ENCODE peak calls at places on chromosomes 6 and 20, in nine cellular contexts. One of them, this sample, is unnamed.

GRCh38 chr20:8481636-8482035 is 349.6 kb downstream of the PLCB1 start:
- DNase-seq in AG10803: peak
- DNase-seq in AML-193: no peak
- DNase-seq in brain microvascular endothelial cell: no peak
- DNase-seq in M059J: no peak
- DNase-seq in HTR-8/SVneo: no peak
- DNase-seq in pancreas: no peak
- DNase-seq in choroid plexus epithelial cell: peak
- DNase-seq in HFF-Myc: no peak
- DNase-seq in this sample: peak

GRCh38 chr6:28488916-28489365 is 26.7 kb downstream of the GPX6 start:
- DNase-seq in AG10803: peak
- DNase-seq in AML-193: no peak
- DNase-seq in brain microvascular endothelial cell: peak
- DNase-seq in M059J: peak
- DNase-seq in HTR-8/SVneo: peak
- DNase-seq in pancreas: no peak
- DNase-seq in choroid plexus epithelial cell: peak
- DNase-seq in HFF-Myc: peak
- DNase-seq in this sample: peak

GRCh38 chr6:17877196-17877889 is 110.1 kb downstream of the KIF13A start:
- DNase-seq in AG10803: peak
- DNase-seq in AML-193: no peak
- DNase-seq in brain microvascular endothelial cell: peak
- DNase-seq in M059J: peak
- DNase-seq in HTR-8/SVneo: peak
- DNase-seq in pancreas: no peak
- DNase-seq in choroid plexus epithelial cell: peak
- DNase-seq in HFF-Myc: no peak
- DNase-seq in this sample: peak

GRCh38 chr6:165245716-165246115 is 63.7 kb downstream of the C6orf118 start:
- DNase-seq in AG10803: peak
- DNase-seq in AML-193: no peak
- DNase-seq in brain microvascular endothelial cell: no peak
- DNase-seq in M059J: no peak
- DNase-seq in HTR-8/SVneo: no peak
- DNase-seq in pancreas: no peak
- DNase-seq in choroid plexus epithelial cell: peak
- DNase-seq in HFF-Myc: no peak
- DNase-seq in this sample: no peak

GRCh38 chr6:66435321-66435720 is 728.3 kb upstream of the EYS start:
- DNase-seq in AG10803: no peak
- DNase-seq in AML-193: no peak
- DNase-seq in brain microvascular endothelial cell: no peak
- DNase-seq in M059J: peak
- DNase-seq in HTR-8/SVneo: no peak
- DNase-seq in pancreas: no peak
- DNase-seq in choroid plexus epithelial cell: no peak
- DNase-seq in HFF-Myc: no peak
- DNase-seq in this sample: no peak

GRCh38 chr6:15332441-15332840 is 86.6 kb downstream of the JARID2 start:
- DNase-seq in AG10803: no peak
- DNase-seq in AML-193: no peak
- DNase-seq in brain microvascular endothelial cell: no peak
- DNase-seq in M059J: no peak
- DNase-seq in HTR-8/SVneo: no peak
- DNase-seq in pancreas: no peak
- DNase-seq in choroid plexus epithelial cell: no peak
- DNase-seq in HFF-Myc: no peak
- DNase-seq in this sample: no peak

GRCh38 chr20:43446361-43446879 is 11.3 kb upstream of the SRSF6 start:
- DNase-seq in AG10803: peak
- DNase-seq in AML-193: peak
- DNase-seq in brain microvascular endothelial cell: no peak
- DNase-seq in M059J: peak
- DNase-seq in HTR-8/SVneo: no peak
- DNase-seq in pancreas: no peak
- DNase-seq in choroid plexus epithelial cell: no peak
- DNase-seq in HFF-Myc: peak
- DNase-seq in this sample: peak

GRCh38 chr6:15512126-15512525 is 150.7 kb downstream of the DTNBP1 start:
- DNase-seq in AG10803: no peak
- DNase-seq in AML-193: no peak
- DNase-seq in brain microvascular endothelial cell: no peak
- DNase-seq in M059J: no peak
- DNase-seq in HTR-8/SVneo: peak
- DNase-seq in pancreas: no peak
- DNase-seq in choroid plexus epithelial cell: peak
- DNase-seq in HFF-Myc: no peak
- DNase-seq in this sample: no peak

GRCh38 chr6:140051521-140052455 is 677.3 kb upstream of the CITED2 start:
- DNase-seq in AG10803: peak
- DNase-seq in AML-193: no peak
- DNase-seq in brain microvascular endothelial cell: peak
- DNase-seq in M059J: peak
- DNase-seq in HTR-8/SVneo: peak
- DNase-seq in pancreas: no peak
- DNase-seq in choroid plexus epithelial cell: peak
- DNase-seq in HFF-Myc: peak
- DNase-seq in this sample: peak

GRCh38 chr6:55536579-55536978 is 42.4 kb downstream of the HMGCLL1 start:
- DNase-seq in AG10803: no peak
- DNase-seq in AML-193: no peak
- DNase-seq in brain microvascular endothelial cell: no peak
- DNase-seq in M059J: no peak
- DNase-seq in HTR-8/SVneo: no peak
- DNase-seq in pancreas: no peak
- DNase-seq in choroid plexus epithelial cell: peak
- DNase-seq in HFF-Myc: no peak
- DNase-seq in this sample: no peak

GRCh38 chr20:49039854-49040253 is 6.3 kb upstream of the CSE1L start:
- DNase-seq in AG10803: no peak
- DNase-seq in AML-193: no peak
- DNase-seq in brain microvascular endothelial cell: no peak
- DNase-seq in M059J: no peak
- DNase-seq in HTR-8/SVneo: no peak
- DNase-seq in pancreas: no peak
- DNase-seq in choroid plexus epithelial cell: no peak
- DNase-seq in HFF-Myc: no peak
- DNase-seq in this sample: no peak

GRCh38 chr6:129543981-129544380 is 166.0 kb downstream of the ARHGAP18 start:
- DNase-seq in AG10803: no peak
- DNase-seq in AML-193: no peak
- DNase-seq in brain microvascular endothelial cell: peak
- DNase-seq in M059J: peak
- DNase-seq in HTR-8/SVneo: no peak
- DNase-seq in pancreas: no peak
- DNase-seq in choroid plexus epithelial cell: peak
- DNase-seq in HFF-Myc: no peak
- DNase-seq in this sample: peak

GRCh38 chr20:18412202-18412901 is 54.5 kb downstream of the DZANK1 start:
- DNase-seq in AG10803: no peak
- DNase-seq in AML-193: peak
- DNase-seq in brain microvascular endothelial cell: no peak
- DNase-seq in M059J: no peak
- DNase-seq in HTR-8/SVneo: no peak
- DNase-seq in pancreas: no peak
- DNase-seq in choroid plexus epithelial cell: no peak
- DNase-seq in HFF-Myc: no peak
- DNase-seq in this sample: no peak